ENCODE peak calls at places on chromosomes 12 and 14, in nine cellular contexts. N is AG04450, B is osteoblast, J is adrenal gland, C is thyroid gland, A is PC-3, Z is brain microvascular endothelial cell, M is H9, U is dorsolateral prefrontal cortex. Q is an unnamed sample.

GRCh38 chr12:12717586-12718381 is 616 bp downstream of the CDKN1B start:
- DNase-seq in U (peak), N (no peak), J (peak), A (peak), M (peak), B (no peak), C (peak), Z (no peak), Q (no peak)

GRCh38 chr12:120230326-120230973 is 29.5 kb upstream of the RPLP0 start:
- DNase-seq in U (no peak), A (peak), N (peak), M (peak), J (peak), Z (peak), C (peak), B (peak), Q (no peak)

GRCh38 chr12:46372131-46372851 is at the start of gene SLC38A2:
- DNase-seq in A (peak), B (peak), U (peak), N (no peak), J (peak), Z (peak), M (peak), C (peak), Q (no peak)

GRCh38 chr12:20097561-20097960 is 270.8 kb upstream of the PDE3A start:
- DNase-seq in U (no peak), J (no peak), Z (peak), M (no peak), A (no peak), N (peak), B (peak), C (no peak), Q (no peak)

GRCh38 chr14:93736378-93737014 is 51.8 kb downstream of the PRIMA1 start:
- DNase-seq in A (peak), N (no peak), B (peak), U (no peak), C (no peak), J (no peak), Z (no peak), M (peak), Q (no peak)

GRCh38 chr12:11653215-11653753 is 3.8 kb downstream of the ETV6 start:
- DNase-seq in A (no peak), Z (no peak), M (no peak), C (peak), B (no peak), J (no peak), U (no peak), N (no peak), Q (no peak)

GRCh38 chr12:66297080-66297479 is 5.2 kb upstream of the HELB start:
- DNase-seq in M (no peak), U (no peak), A (no peak), C (no peak), B (no peak), Z (no peak), N (no peak), J (no peak), Q (no peak)

GRCh38 chr12:124828264-124829007 is 35.2 kb downstream of the SCARB1 start:
- DNase-seq in J (peak), A (peak), Z (peak), U (no peak), C (peak), M (no peak), N (no peak), B (peak), Q (no peak)

GRCh38 chr12:45613855-45614254 is 115.7 kb upstream of the ARID2 start:
- DNase-seq in M (no peak), N (no peak), A (no peak), B (no peak), Z (no peak), J (no peak), U (no peak), C (no peak), Q (no peak)

GRCh38 chr14:52801014-52801708 is 9.8 kb upstream of the GNPNAT1 start:
- DNase-seq in M (no peak), J (no peak), A (peak), N (peak), U (no peak), Z (peak), C (no peak), B (peak), Q (no peak)

GRCh38 chr12:14845350-14845750 is 2.0 kb upstream of the ART4 start:
- DNase-seq in C (peak), N (peak), U (no peak), A (peak), J (peak), Z (peak), B (no peak), M (no peak), Q (no peak)

GRCh38 chr12:4190376-4191063 is 83.0 kb upstream of the CCND2 start:
- DNase-seq in J (no peak), C (no peak), B (no peak), N (no peak), U (no peak), M (no peak), Z (no peak), A (no peak), Q (no peak)

GRCh38 chr14:74566174-74567125 is 45.6 kb downstream of the LTBP2 start:
- DNase-seq in A (peak), Z (no peak), C (peak), M (no peak), N (no peak), B (peak), U (no peak), J (no peak), Q (no peak)

GRCh38 chr12:51254592-51254991 is 15.6 kb downstream of the SMAGP start:
- DNase-seq in M (no peak), J (no peak), N (no peak), A (no peak), U (no peak), C (no peak), B (no peak), Z (no peak), Q (no peak)

DNA sequence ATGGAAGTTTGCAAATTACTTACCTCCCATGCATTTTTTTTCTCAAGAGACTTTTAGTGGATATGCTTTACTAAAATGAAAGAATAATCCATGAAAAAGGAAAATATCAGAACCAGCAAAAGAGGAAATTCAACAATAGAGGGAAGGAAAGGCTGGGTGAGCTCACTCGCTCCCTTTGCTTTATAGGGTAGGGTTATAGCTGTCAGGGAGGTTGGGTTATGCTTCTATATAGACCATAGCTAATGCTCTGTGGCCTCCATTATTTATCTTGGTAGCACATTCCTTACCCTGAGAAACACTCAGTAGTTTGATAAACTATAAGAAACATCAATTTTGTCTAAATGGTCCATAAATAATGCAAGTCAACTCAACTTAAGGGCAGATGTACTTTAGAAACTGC is 215.9 kb upstream of the FAR2 start:
- DNase-seq in A (no peak), M (no peak), U (no peak), J (no peak), Z (no peak), N (no peak), C (no peak), B (no peak), Q (no peak)
- H3K27ac ChIP-seq in A (no peak), M (no peak), U (no peak), J (no peak), Z (no peak), N (no peak), C (no peak), B (no peak), Q (no peak)

DNA sequence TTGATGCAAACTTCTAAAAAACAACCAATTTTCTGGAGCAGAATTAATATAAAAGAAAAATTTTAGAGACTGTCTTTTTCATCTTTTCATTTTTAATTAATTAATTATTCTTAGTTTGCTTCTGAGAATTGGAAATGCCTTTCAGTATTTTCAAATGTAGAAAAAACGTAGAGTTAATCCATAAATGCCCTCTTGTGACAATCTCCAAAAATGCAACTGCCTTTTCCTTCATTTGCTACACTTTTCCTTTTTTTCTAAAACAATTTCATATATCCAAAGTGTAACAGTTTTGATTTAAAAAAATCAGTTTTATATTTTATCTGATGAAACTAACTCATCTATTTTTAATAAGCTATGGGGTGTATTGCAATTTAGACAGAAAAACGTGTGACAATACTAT is 409.3 kb downstream of the PRKD1 start:
- DNase-seq in Z (no peak), B (no peak), M (no peak), U (no peak), C (no peak), N (no peak), J (no peak), A (peak), Q (no peak)
- H3K27ac ChIP-seq in Z (no peak), B (no peak), M (no peak), U (no peak), C (no peak), N (no peak), J (no peak), A (no peak), Q (no peak)

GRCh38 chr12:63318313-63318712 is 167.3 kb upstream of the AVPR1A start:
- DNase-seq in N (no peak), B (no peak), A (no peak), Z (no peak), U (no peak), C (no peak), J (no peak), M (no peak), Q (no peak)

GRCh38 chr12:63319386-63319785 is 168.4 kb upstream of the AVPR1A start:
- DNase-seq in B (no peak), J (no peak), M (no peak), N (no peak), Z (peak), C (no peak), U (no peak), A (peak), Q (no peak)

GRCh38 chr12:63321373-63321772 is 170.4 kb upstream of the AVPR1A start:
- DNase-seq in A (no peak), M (no peak), J (no peak), U (no peak), C (no peak), N (no peak), B (no peak), Z (no peak), Q (no peak)

GRCh38 chr12:63318933-63319332 is 167.9 kb upstream of the AVPR1A start:
- DNase-seq in Z (no peak), M (no peak), J (no peak), B (no peak), U (no peak), N (no peak), C (no peak), A (no peak), Q (no peak)

DNA sequence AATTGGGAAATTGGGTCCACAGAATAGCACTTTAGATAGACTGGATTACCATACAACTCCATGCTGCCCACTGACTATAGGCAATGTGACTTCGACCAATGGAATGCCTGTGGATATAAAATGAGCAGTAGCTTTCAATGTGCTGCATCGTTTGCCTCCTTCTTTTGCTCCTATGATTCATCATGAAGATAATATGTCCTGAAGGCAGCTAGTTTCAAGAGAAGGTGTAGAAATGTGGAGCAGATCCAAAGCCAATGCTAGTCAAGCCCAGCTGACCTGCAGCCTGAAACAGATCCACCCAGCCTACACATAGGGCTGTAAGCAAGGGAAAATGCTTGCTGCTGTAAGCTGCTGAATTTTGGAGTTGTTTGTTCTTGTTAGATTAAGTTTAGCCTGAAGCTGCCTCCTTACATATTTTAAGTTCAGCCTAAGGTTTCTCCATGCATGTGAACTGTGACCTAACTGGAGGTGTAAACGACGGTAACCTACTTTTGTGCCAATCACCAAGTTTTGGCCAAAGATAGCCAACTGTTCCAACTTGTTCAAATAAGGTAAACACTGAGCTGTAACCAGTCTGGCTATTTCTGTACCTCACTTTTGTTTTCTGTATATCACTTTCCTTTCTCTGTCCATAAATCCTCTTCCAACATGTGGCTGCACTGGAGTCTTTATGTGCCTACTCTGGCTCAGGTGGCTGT is 169.1 kb upstream of the AVPR1A start:
- DNase-seq in Z (peak), U (no peak), A (peak), N (no peak), C (no peak), J (no peak), B (no peak), M (no peak), Q (no peak)
- H3K27ac ChIP-seq in Z (no peak), U (no peak), A (no peak), N (no peak), C (no peak), J (no peak), B (no peak), M (no peak), Q (no peak)

GRCh38 chr12:2246358-2246757 is 193.6 kb downstream of the CACNA1C start:
- DNase-seq in M (no peak), J (no peak), A (no peak), B (no peak), Z (no peak), U (no peak), C (no peak), N (no peak), Q (no peak)

GRCh38 chr12:2244013-2244861 is 191.4 kb downstream of the CACNA1C start:
- DNase-seq in C (no peak), J (no peak), A (peak), Z (peak), M (peak), U (no peak), N (peak), B (peak), Q (no peak)

GRCh38 chr12:2248901-2249381 is 196.2 kb downstream of the CACNA1C start:
- DNase-seq in J (peak), B (peak), M (no peak), A (no peak), N (no peak), C (no peak), U (no peak), Z (peak), Q (no peak)

GRCh38 chr12:2248087-2248900 is 195.5 kb downstream of the CACNA1C start:
- DNase-seq in C (no peak), U (no peak), M (no peak), N (peak), B (peak), A (no peak), J (no peak), Z (no peak), Q (no peak)

DNA sequence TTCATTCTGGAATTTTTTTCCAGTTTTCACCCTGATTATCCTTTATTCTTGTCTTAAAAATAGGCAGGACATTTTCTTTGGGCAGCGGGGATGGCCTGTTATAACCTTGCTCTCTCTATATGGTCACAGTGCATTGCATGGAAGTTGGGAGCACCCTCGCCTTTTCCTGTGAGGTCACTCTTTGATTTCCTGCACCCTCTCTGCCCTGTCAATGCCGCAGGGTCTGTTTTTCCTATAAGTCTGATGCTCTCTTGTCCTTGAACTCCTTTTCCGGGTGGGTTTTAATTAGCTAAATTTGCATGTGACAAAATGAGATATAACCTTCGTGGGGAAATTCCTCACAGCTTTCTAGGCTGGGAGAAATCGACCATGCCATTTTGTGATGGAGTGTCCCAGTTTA is 194.3 kb downstream of the CACNA1C start:
- DNase-seq in C (no peak), B (no peak), N (no peak), M (no peak), U (no peak), A (no peak), Z (no peak), J (no peak), Q (no peak)
- H3K27ac ChIP-seq in C (no peak), B (no peak), N (no peak), M (no peak), U (no peak), A (no peak), Z (no peak), J (no peak), Q (no peak)

GRCh38 chr12:44573723-44574122 is 302.4 kb downstream of the NELL2 start:
- DNase-seq in B (no peak), J (no peak), C (peak), N (no peak), U (no peak), Z (no peak), M (no peak), A (no peak), Q (no peak)
- H3K27ac ChIP-seq in B (no peak), J (no peak), C (peak), N (no peak), U (no peak), Z (no peak), M (no peak), A (no peak), Q (no peak)

GRCh38 chr14:58740584-58740983 is 102.8 kb downstream of the DACT1 start:
- DNase-seq in M (no peak), Z (no peak), C (peak), N (no peak), U (no peak), J (no peak), A (no peak), B (no peak), Q (peak)
- H3K27ac ChIP-seq in M (no peak), Z (no peak), C (peak), N (no peak), U (no peak), J (no peak), A (no peak), B (no peak), Q (peak)

Q was measured in caudate nucleus.